ENCODE peak calls at places on chromosomes 11 and 22, in four cellular contexts. Y, P, X and L are unnamed samples. For H3K4me1, the result is how much of the 10 kb centered on the place peaks cover.

GRCh38 chr11:65558002-65558784 is at the start of gene LTBP3:
- DNase-seq in Y (peak), P (peak), X (peak), L (no peak)

GRCh38 chr11:90349741-90350140 is 126.9 kb upstream of the CHORDC1 start:
- DNase-seq in Y (no peak), P (no peak), X (no peak), L (no peak)

GRCh38 chr11:83785942-83786341 is 499.8 kb upstream of the CCDC90B start:
- DNase-seq in Y (no peak), P (no peak), X (no peak), L (no peak)

GRCh38 chr11:62264004-62264403 is 6.0 kb upstream of the SCGB2A2 start:
- DNase-seq in Y (no peak), P (no peak), X (no peak), L (no peak)

GRCh38 chr11:55726715-55727324 is 46.4 kb upstream of the OR5D13 start:
- DNase-seq in Y (no peak), P (peak), X (no peak), L (no peak)

GRCh38 chr11:36485296-36485870 is 24.7 kb downstream of the TRAF6 start:
- DNase-seq in Y (no peak), P (no peak), X (no peak), L (no peak)

GRCh38 chr22:17637490-17638181 is 921 bp upstream of the BCL2L13 start:
- DNase-seq in Y (no peak), P (no peak), X (peak), L (no peak)

GRCh38 chr22:22714600-22715361 is 70.4 kb downstream of the GGTLC2 start:
- DNase-seq in Y (no peak), P (no peak), X (no peak), L (no peak)

GRCh38 chr11:36131719-36132349 is 157.4 kb downstream of the COMMD9 start:
- DNase-seq in Y (peak), P (no peak), X (peak), L (no peak)

GRCh38 chr22:17872491-17872890 is 98.2 kb upstream of the BID start:
- DNase-seq in Y (no peak), P (peak), X (no peak), L (peak)

GRCh38 chr22:32793604-32794003 is 7.9 kb upstream of the TIMP3 start:
- DNase-seq in Y (no peak), P (no peak), X (no peak), L (no peak)

GRCh38 chr22:28344893-28345292 is 334.7 kb downstream of the TTC28 start:
- DNase-seq in Y (no peak), P (no peak), X (no peak), L (no peak)

GRCh38 chr11:43632171-43632570 is 48.4 kb upstream of the HSD17B12 start:
- DNase-seq in Y (no peak), P (no peak), X (no peak), L (no peak)

GRCh38 chr11:75365711-75366181 is 14.3 kb upstream of the ARRB1 start:
- DNase-seq in Y (no peak), P (no peak), X (no peak), L (no peak)

GRCh38 chr11:109957601-109958000 is 135.6 kb upstream of the ZC3H12C start:
- DNase-seq in Y (no peak), P (no peak), X (no peak), L (no peak)

GRCh38 chr11:73470036-73470624 is 93.9 kb downstream of the RELT start:
- DNase-seq in Y (no peak), P (no peak), X (no peak), L (no peak)

GRCh38 chr11:63586451-63587166 is 23.4 kb upstream of the PLAAT2 start:
- DNase-seq in Y (no peak), P (no peak), X (no peak), L (no peak)

GRCh38 chr11:44351006-44351660 is 41.2 kb upstream of the ALX4 start:
- DNase-seq in Y (no peak), P (no peak), X (no peak), L (no peak)

GRCh38 chr11:75796091-75796435 is 18.9 kb upstream of the UVRAG start:
- DNase-seq in Y (no peak), P (no peak), X (no peak), L (no peak)

GRCh38 chr11:61148016-61148640 is 13.1 kb downstream of the VPS37C start:
- DNase-seq in Y (no peak), P (no peak), X (no peak), L (no peak)
- H3K4me1 ChIP-seq in Y (under half), P (half or more), X (half or more), L (under half)

DNA sequence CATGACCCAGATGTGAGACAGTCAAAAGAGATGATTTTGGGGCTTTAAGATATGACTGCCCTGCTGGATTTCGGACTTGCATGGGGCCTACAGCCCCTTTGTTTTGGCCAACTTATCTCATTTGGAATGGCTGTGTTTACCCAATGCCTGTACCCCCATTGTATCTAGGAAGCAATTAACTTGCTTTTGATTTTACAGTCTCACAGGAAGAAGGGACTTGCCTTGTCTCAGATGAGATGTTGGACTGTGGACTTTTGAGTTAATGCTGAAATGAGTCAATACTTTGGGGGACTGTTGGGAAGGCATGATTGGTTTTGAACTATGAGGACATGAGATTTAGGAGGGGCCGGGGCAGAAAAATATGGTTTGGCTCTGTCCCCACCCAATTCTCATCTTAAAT is 88.4 kb downstream of the RSF1 start:
- DNase-seq in Y (no peak), P (no peak), X (no peak), L (no peak)
- H3K27ac ChIP-seq in Y (no peak), P (no peak), X (no peak), L (no peak)

DNA sequence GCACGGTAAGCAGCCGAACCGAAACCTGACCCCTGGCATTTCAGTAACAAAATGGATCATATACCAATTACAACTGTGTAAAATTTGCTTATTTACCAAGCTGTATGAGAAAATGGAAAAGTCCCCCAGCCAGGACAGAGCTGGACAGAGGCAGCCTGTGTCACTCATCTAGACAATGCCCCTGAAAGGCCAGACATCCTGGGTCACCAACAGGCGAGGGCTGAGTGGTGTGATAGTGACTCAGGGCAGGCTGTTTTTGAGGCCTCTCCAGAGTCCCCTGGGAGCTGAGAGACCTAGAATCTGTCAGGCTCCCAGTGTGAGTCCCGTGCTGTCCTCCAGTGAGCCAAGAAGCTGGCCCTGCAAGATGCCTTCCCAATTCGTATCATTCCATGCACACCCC is 680.4 kb downstream of the TBC1D22A start:
- DNase-seq in Y (no peak), P (no peak), X (no peak), L (no peak)
- H3K4me1 ChIP-seq in Y (under half), P (under half), X (under half), L (under half)

GRCh38 chr11:106415510-106415909 is 338.0 kb downstream of the AASDHPPT start:
- DNase-seq in Y (no peak), P (no peak), X (peak), L (no peak)

GRCh38 chr11:106410902-106411301 is 333.4 kb downstream of the AASDHPPT start:
- DNase-seq in Y (no peak), P (no peak), X (no peak), L (no peak)

GRCh38 chr11:106409201-106409600 is 331.7 kb downstream of the AASDHPPT start:
- DNase-seq in Y (no peak), P (no peak), X (no peak), L (no peak)

GRCh38 chr11:106409681-106410080 is 332.2 kb downstream of the AASDHPPT start:
- DNase-seq in Y (no peak), P (no peak), X (peak), L (no peak)

GRCh38 chr11:106413222-106413621 is 335.8 kb downstream of the AASDHPPT start:
- DNase-seq in Y (no peak), P (no peak), X (no peak), L (no peak)
- H3K27ac ChIP-seq in Y (no peak), P (no peak), X (no peak), L (no peak)

GRCh38 chr11:34299962-34300350 is 57.9 kb downstream of the ABTB2 start:
- DNase-seq in Y (no peak), P (no peak), X (no peak), L (no peak)
- H3K4me1 ChIP-seq in Y (under half), P (half or more), X (under half), L (under half)

DNA sequence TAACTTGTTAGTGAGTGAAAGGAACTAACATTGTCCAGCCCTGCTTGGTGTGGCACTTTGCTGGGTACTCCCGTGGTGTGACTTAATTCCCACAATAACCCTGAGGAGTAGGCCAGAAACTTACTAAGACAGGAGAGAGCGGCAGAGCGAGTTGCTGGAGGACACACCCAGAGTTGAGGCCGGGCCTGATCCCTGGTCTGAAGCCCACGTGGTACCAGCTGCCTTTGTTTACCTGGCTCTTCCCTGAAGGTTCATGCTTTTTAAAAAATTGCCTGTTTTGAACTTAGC is 594 bp downstream of the MPST start:
- DNase-seq in Y (no peak), P (no peak), X (peak), L (peak)
- H3K27ac ChIP-seq in Y (no peak), P (peak), X (peak), L (peak)

GRCh38 chr22:37566903-37567798 is 6.9 kb downstream of the CDC42EP1 start:
- DNase-seq in Y (peak), P (peak), X (peak), L (peak)

GRCh38 chr22:37567991-37568390 is 7.7 kb downstream of the CDC42EP1 start:
- DNase-seq in Y (peak), P (no peak), X (no peak), L (no peak)

GRCh38 chr22:37565830-37566229 is 5.5 kb downstream of the CDC42EP1 start:
- DNase-seq in Y (no peak), P (no peak), X (no peak), L (no peak)

GRCh38 chr22:37568448-37569008 is 8.2 kb downstream of the CDC42EP1 start:
- DNase-seq in Y (peak), P (no peak), X (peak), L (no peak)

DNA sequence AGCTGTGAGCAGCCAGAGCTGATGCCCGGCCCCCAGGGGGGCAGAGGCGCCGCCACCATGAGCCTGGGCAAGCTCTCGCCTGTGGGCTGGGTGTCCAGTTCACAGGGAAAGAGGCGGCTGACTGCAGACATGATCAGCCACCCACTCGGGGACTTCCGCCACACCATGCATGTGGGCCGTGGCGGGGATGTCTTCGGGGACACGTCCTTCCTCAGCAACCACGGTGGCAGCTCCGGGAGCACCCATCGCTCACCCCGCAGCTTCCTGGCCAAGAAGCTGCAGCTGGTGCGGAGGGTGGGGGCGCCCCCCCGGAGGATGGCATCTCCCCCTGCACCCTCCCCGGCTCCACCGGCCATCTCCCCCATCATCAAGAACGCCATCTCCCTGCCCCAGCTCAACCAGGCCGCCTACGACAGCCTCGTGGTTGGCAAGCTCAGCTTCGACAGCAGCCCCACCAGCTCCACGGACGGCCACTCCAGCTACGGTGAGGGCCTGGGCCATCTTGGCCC is 6.1 kb downstream of the CDC42EP1 start:
- DNase-seq in Y (peak), P (no peak), X (no peak), L (no peak)
- H3K4me1 ChIP-seq in Y (under half), P (half or more), X (half or more), L (under half)

GRCh38 chr11:46348986-46349401 is 1.7 kb downstream of the DGKZ start:
- DNase-seq in Y (no peak), P (no peak), X (no peak), L (no peak)
- H3K27ac ChIP-seq in Y (no peak), P (no peak), X (no peak), L (no peak)

GRCh38 chr11:111370270-111370901 is 8.7 kb downstream of the POU2AF1 start:
- DNase-seq in Y (no peak), P (no peak), X (no peak), L (no peak)
- H3K4me1 ChIP-seq in Y (under half), P (under half), X (under half), L (under half)

GRCh38 chr22:30296851-30297250 is 7.5 kb upstream of the CASTOR1 start:
- DNase-seq in Y (no peak), P (no peak), X (no peak), L (no peak)
- H3K27ac ChIP-seq in Y (no peak), P (no peak), X (no peak), L (no peak)